ENCODE peak calls at places on chromosomes 7 and 10, in five cellular contexts. N is astrocyte of the cerebellum, R is mucosa of descending colon, X is heart right ventricle, H is astrocyte. V is an unnamed sample.

GRCh38 chr10:22086730-22087364 is 83.3 kb upstream of the DNAJC1 start:
- DNase-seq in N (peak), R (peak), X (peak), H (peak), V (peak)

GRCh38 chr7:28613262-28613661 is 200.9 kb downstream of the CREB5 start:
- DNase-seq in N (no peak), R (no peak), X (no peak), H (no peak), V (no peak)

GRCh38 chr10:20277820-20278219 is 461.6 kb downstream of the PLXDC2 start:
- DNase-seq in N (no peak), R (no peak), X (no peak), H (no peak), V (no peak)

GRCh38 chr7:47428052-47428779 is 153.7 kb downstream of the TNS3 start:
- DNase-seq in N (no peak), R (no peak), X (no peak), H (no peak), V (no peak)

GRCh38 chr7:91293136-91293535 is 28.9 kb downstream of the FZD1 start:
- DNase-seq in N (no peak), R (no peak), X (no peak), H (no peak), V (no peak)

GRCh38 chr7:102291056-102291915 is 4.6 kb downstream of the SH2B2 start:
- DNase-seq in N (no peak), R (no peak), X (no peak), H (no peak), V (no peak)

GRCh38 chr10:13684813-13685511 is 98.2 kb downstream of the PRPF18 start:
- DNase-seq in N (no peak), R (no peak), X (no peak), H (no peak), V (no peak)

GRCh38 chr7:140586517-140586916 is 54.1 kb downstream of the DENND2A start:
- DNase-seq in N (no peak), R (no peak), X (no peak), H (no peak), V (no peak)

GRCh38 chr10:130742936-130743675 is 568.4 kb downstream of the TCERG1L start:
- DNase-seq in N (no peak), R (no peak), X (no peak), H (no peak), V (no peak)

GRCh38 chr7:134196439-134196838 is 69.3 kb downstream of the LRGUK start:
- DNase-seq in N (no peak), R (no peak), X (no peak), H (no peak), V (no peak)

GRCh38 chr10:6171891-6172354 is 30.8 kb upstream of the PFKFB3 start:
- DNase-seq in N (peak), R (peak), X (peak), H (peak), V (peak)

GRCh38 chr10:132808568-132809236 is 22.8 kb upstream of the NKX6-2 start:
- DNase-seq in N (no peak), R (no peak), X (no peak), H (no peak), V (no peak)

GRCh38 chr7:106285801-106286492 is 1.2 kb upstream of the NAMPT start:
- DNase-seq in N (peak), R (no peak), X (no peak), H (peak), V (no peak)

GRCh38 chr7:20440472-20441105 is 109.9 kb downstream of the ITGB8 start:
- DNase-seq in N (no peak), R (no peak), X (peak), H (no peak), V (no peak)

GRCh38 chr7:75649462-75649861 is 89.3 kb downstream of the HIP1 start:
- DNase-seq in N (no peak), R (no peak), X (no peak), H (no peak), V (no peak)

DNA sequence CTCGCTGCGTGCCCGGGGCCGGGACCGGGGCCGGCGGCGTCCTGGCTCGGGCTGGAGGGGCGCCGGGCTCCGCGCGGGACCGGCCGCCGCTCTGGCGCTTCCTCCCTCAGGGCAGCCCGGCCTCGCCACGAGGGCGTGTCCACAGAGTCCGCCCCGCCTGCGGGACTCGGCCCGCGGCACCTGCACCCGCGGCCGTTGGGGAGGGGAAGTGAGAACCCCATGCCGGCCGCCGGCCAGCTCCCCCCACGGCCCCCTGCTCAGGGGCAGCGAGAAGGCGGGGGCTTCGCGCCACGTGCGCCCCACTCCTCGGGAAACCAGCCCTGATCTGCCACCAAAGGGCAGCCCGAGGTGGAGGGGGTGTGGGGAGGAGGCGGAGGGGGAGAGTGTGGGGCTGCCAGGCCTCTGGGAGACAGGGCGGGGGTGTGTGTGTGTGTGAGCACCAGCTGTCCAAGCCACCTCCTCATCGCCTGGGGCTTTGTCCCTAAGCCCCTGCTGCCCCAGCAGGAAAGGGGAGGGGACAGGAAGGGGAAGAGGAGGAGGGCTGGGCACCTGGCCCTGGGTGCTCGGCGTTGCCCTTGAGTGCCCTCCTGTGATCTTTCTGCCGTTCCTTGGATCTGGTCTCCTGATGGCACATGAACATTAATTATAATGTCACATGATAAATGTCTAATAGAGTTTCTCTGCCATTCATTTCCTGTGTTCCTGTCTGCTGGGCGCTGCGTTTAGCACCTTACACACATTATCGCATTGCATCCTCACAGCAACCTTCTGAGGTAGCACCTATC is at the start of gene PIK3AP1:
- DNase-seq in N (no peak), R (peak), X (peak), H (no peak), V (peak)
- H3K4me3 ChIP-seq in N (peak), R (peak), X (peak), H (peak), V (peak)

DNA sequence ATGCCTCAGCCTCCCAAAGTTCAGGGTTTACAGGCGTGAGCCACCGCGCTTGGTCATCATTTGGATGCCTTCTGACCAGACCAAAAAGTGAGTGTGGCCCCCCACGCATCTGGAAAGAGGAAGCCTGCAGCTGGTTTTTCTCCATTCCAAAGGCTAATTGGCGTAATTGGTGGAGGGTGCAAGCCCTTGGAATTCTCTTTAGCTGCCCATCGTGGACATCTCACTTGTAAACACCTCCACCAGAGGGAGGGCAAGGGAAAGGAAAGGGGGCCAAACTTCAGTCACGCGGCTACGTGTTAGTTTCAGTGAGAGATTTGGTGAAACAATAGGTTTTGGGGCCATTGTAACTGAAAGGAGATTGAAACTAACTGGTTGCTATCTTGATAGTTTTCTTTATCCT is 4.1 kb upstream of the ARHGAP21 start:
- DNase-seq in N (no peak), R (no peak), X (no peak), H (no peak), V (no peak)
- TF ChIP-seq CTCF in N (peak), R (no peak), X (no peak), H (peak), V (peak)

DNA sequence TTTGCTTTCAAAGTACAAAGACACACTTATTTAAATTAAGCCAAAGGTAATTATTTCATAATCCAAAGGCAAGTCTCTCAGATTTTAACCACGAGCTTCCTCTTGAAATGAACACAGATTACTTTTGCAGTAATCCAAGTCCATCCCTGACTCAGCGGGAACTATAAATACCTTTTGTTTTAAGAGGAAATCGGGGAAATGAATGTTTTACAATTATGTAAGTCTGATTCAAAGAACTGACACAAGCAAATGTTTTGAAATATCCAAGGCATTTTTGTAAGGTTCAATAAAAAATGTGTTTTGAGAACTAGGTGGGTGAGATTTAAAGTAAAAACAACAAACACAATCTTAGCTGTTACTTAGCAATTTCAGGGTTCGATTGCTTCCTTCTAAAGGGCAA is 179.8 kb upstream of the ASAH2 start:
- DNase-seq in N (no peak), R (no peak), X (no peak), H (peak), V (no peak)
- H3K4me3 ChIP-seq in N (no peak), R (no peak), X (no peak), H (peak), V (peak)

DNA sequence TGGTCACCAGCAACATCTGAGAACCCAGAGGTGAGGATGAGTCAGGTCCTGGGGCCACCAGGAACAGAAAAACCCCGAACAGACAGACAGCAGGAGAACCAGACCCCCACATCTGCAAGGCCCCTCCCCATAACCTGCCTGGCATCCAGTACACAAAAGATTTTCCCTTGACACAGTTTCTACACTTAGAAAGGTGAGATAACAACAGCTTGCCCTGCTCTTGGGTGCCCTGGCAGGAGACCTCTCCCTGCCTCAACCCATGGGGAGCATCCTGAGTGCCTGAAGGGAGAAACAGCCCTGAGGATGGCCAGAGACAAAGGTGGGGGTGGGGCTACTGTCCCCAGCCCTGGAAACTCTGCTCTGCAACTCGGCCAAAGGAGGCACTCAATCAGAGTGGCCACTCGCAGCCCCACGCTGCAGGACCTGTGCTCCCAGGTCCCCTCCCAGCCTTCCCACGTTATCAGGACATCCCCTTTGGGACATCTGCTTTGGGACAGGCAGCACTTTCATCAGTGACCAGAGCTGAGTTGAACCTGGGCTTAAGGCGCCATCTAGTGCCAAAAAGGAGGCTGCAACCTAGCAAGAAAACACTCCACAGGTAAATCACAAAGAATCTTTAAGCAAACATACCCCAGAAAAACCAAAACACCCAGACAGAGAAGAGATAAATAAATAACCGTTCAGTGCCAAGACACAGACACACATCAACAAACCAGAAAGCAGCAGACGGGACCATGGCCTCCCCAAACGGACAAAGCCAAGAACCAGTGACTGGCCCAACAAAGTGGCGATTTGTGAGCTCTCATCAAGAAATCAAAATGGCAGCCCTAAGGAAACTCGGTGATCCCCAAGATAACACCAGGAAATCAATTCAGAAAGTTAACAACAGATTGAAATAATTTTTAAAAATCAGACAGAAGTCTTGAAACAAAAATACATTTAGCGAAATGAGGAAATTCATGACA is 233.7 kb downstream of the PTPRN2 start:
- DNase-seq in N (no peak), R (no peak), X (no peak), H (no peak), V (no peak)
- TF ChIP-seq CTCF in N (peak), R (no peak), X (no peak), H (peak), V (no peak)

DNA sequence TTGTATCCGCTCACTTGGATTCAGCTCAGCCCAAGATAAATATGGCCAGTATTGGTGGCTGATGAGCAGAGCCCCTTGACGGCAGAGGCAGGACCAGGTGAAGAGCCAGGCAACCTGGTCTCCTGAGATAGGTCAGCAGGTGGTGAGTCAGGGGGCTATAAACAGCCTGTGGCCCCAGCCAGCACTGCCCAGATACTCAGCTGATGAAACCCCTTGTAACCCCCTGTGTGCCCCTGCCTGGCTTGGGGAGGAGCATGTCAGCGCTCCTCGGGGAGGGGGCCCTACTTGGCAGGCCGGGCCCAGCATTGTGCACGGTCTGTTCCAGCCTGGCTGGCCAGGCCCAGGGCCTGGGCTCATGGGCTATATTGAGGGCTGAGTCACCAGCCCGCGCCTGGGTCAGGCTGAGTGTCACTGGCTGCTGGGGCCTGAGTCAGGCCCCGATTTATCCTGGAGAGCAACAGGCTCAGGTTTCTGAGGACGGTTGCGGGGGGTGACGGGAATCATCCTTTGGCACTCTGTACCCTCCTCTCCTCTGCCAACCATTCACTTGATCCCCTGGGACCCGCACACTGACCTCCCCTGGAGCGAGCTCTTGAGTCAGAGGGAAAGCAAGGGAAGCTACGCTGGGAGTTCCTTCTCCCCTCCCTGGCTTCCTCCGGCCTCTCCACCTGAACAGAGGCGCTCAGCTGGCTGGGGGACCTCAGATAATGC is 2.8 kb upstream of the FLNC start:
- DNase-seq in N (no peak), R (no peak), X (peak), H (peak), V (no peak)
- H3K4me3 ChIP-seq in N (no peak), R (no peak), X (no peak), H (peak), V (no peak)